ENCODE peak calls at places on chromosome 15, in eight cellular contexts. X is HCT116, Q is sigmoid colon, O is stomach, S is K562, E is transverse colon, A is endothelial cell of umbilical vein, J is GM23338. W is an unnamed sample.

GRCh38 chr15:82129769-82130168 is 84.0 kb upstream of the MEX3B start:
- DNase-seq in J (no peak), E (no peak), A (no peak), S (no peak), O (no peak), Q (no peak), X (no peak), W (no peak)

GRCh38 chr15:78207641-78208340 is 26.6 kb downstream of the ACSBG1 start:
- DNase-seq in E (no peak), S (no peak), X (no peak), Q (no peak), J (no peak), A (no peak), O (peak; percentile 15), W (peak; percentile 27)

GRCh38 chr15:78841891-78842290 is 30.6 kb upstream of the ADAMTS7 start:
- DNase-seq in O (no peak), E (no peak), J (no peak), A (no peak), X (no peak), Q (no peak), S (no peak), W (no peak)

GRCh38 chr15:62972814-62973213 is 69.7 kb upstream of the TPM1 start:
- DNase-seq in A (peak; percentile 9), E (no peak), S (no peak), O (no peak), Q (no peak), X (no peak), J (no peak), W (no peak)

GRCh38 chr15:33243869-33244268 is 49.4 kb upstream of the FMN1 start:
- DNase-seq in O (no peak), Q (no peak), X (no peak), E (no peak), J (no peak), S (no peak), A (peak; percentile 5), W (no peak)

GRCh38 chr15:80418892-80419537 is 14.8 kb downstream of the ARNT2 start:
- DNase-seq in Q (no peak), X (peak; percentile 34), E (no peak), S (peak; percentile 63), J (peak; percentile 88), O (no peak), A (peak; percentile 16), W (no peak)

GRCh38 chr15:28112101-28112760 is 13.1 kb upstream of the OCA2 start:
- DNase-seq in S (no peak), A (no peak), O (no peak), E (no peak), Q (peak; percentile 52), J (no peak), X (no peak), W (no peak)

GRCh38 chr15:101022876-101023275 is 103.7 kb downstream of the LRRK1 start:
- DNase-seq in O (peak; percentile 10), J (no peak), S (no peak), E (no peak), A (no peak), X (no peak), Q (peak; percentile 29), W (no peak)

GRCh38 chr15:78316211-78317077 is 17.0 kb upstream of the SKIC8 start:
- DNase-seq in A (no peak), X (no peak), Q (peak; percentile 55), S (peak; percentile 38), E (peak; percentile 81), O (peak; percentile 61), J (peak; percentile 56), W (no peak)

GRCh38 chr15:49247556-49248102 is 77.6 kb downstream of the GALK2 start:
- DNase-seq in A (no peak), X (no peak), O (no peak), J (no peak), Q (no peak), E (no peak), S (no peak), W (no peak)

GRCh38 chr15:64524778-64525177 is 64.4 kb downstream of the ZNF609 start:
- DNase-seq in J (no peak), E (no peak), S (no peak), A (no peak), Q (no peak), X (no peak), O (no peak), W (no peak)

GRCh38 chr15:95119041-95119440 is 887.7 kb downstream of the MCTP2 start:
- DNase-seq in Q (no peak), S (no peak), O (no peak), J (no peak), A (no peak), X (no peak), E (no peak), W (no peak)

GRCh38 chr15:78209646-78210348 is 24.6 kb downstream of the ACSBG1 start:
- DNase-seq in A (no peak), E (peak; percentile 64), X (no peak), S (no peak), O (peak; percentile 80), Q (peak; percentile 92), J (no peak), W (no peak)

GRCh38 chr15:56244237-56244810 is 645 bp upstream of the RFX7 start:
- DNase-seq in A (peak; percentile 65), S (peak; percentile 71), X (no peak), O (peak; percentile 27), J (peak; percentile 93), E (peak; percentile 38), Q (peak; percentile 69), W (peak; percentile 45)

GRCh38 chr15:90563460-90563859 is 33.7 kb downstream of the CRTC3 start:
- DNase-seq in Q (no peak), S (no peak), X (no peak), A (no peak), E (no peak), J (no peak), O (no peak), W (no peak)

GRCh38 chr15:63481105-63481810 is 23.1 kb upstream of the USP3 start:
- DNase-seq in J (no peak), Q (no peak), A (no peak), S (no peak), E (no peak), X (no peak), O (no peak), W (no peak)

GRCh38 chr15:58462973-58463663 is 31.3 kb downstream of the LIPC start:
- DNase-seq in J (no peak), E (no peak), A (no peak), O (no peak), X (no peak), Q (no peak), S (no peak), W (no peak)
- H3K4me1 ChIP-seq in J (no peaks in the 10 kb centered on the region), E (peaks cover 29% of the 10 kb centered on the region), A (peaks cover 19% of the 10 kb centered on the region), O (peaks cover 11% of the 10 kb centered on the region), X (peaks cover 57% of the 10 kb centered on the region), Q (no peaks in the 10 kb centered on the region), S (peaks cover 15% of the 10 kb centered on the region), W (no peaks in the 10 kb centered on the region)

DNA sequence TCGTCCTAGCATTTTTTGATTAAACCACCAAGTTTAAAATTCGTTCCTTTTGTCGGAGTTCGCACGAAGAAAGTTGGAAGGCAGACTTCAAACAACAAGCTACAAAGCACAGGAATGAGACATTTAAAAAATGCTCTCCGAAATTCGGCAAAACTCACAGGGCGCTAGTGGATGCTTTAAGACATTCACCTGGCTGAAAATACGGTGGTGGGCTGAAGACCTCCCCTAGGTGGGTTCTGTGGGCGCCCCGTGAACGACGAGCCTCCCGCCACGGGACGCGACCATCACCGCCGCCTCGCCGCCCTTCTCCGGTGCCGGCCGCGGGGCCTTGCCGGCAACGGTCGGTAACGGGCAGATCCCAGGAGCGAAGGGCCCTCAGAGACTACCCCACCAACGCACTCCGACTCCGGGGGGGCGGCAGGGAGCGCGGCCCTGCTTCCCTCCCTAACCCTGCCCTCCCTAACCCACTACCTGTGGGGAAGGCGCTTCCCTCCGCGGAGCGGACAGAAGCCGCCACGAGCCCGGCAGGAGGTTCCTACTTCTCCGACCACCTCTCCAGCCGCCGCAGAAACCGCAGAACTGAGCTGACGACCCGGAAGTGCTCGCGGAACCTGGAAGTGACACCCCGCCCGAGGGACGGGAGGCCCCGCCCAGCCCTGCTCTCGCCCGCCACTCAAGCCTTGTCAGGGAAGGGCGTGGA is at the start of gene GTF2A2:
- DNase-seq in X (peak; percentile 81), A (peak; percentile 95), S (peak; percentile 96), Q (peak; percentile 96), O (peak; percentile 95), J (peak; percentile 98), E (peak; percentile 97), W (peak; percentile 91)
- H3K27ac ChIP-seq in X (peak within 1 kb of the TSS; percentile 74), A (peak within 1 kb of the TSS; percentile 57), S (peak within 1 kb of the TSS; percentile 88), Q (peak within 1 kb of the TSS; percentile 88), O (peak within 1 kb of the TSS; percentile 87), J (peak within 1 kb of the TSS; percentile 78), E (peak within 1 kb of the TSS; percentile 87), W (peak within 1 kb of the TSS; percentile 87)

GRCh38 chr15:69359724-69360123 is 54.4 kb upstream of the KIF23 start:
- DNase-seq in O (no peak), A (no peak), Q (no peak), X (no peak), E (no peak), J (no peak), S (no peak), W (no peak)
- TF ChIP-seq POLR2AphosphoS5 in O (no peak), A (no peak), Q (no peak), X (no peak), E (no peak), J (no peak), S (no peak), W (no peak)

GRCh38 chr15:85769182-85769900 is 25.4 kb downstream of the KLHL25 start:
- DNase-seq in A (no peak), O (no peak), S (no peak), E (no peak), Q (no peak), J (no peak), X (no peak), W (no peak)

GRCh38 chr15:85768595-85769168 is 26.0 kb downstream of the KLHL25 start:
- DNase-seq in E (no peak), S (no peak), Q (no peak), O (no peak), J (no peak), A (no peak), X (no peak), W (no peak)

GRCh38 chr15:85770014-85770721 is 24.6 kb downstream of the KLHL25 start:
- DNase-seq in Q (no peak), S (no peak), X (no peak), E (no peak), O (no peak), J (no peak), A (no peak), W (no peak)

GRCh38 chr15:85766007-85766831 is 28.5 kb downstream of the KLHL25 start:
- DNase-seq in O (no peak), J (no peak), X (no peak), Q (no peak), S (no peak), A (no peak), E (no peak), W (no peak)

DNA sequence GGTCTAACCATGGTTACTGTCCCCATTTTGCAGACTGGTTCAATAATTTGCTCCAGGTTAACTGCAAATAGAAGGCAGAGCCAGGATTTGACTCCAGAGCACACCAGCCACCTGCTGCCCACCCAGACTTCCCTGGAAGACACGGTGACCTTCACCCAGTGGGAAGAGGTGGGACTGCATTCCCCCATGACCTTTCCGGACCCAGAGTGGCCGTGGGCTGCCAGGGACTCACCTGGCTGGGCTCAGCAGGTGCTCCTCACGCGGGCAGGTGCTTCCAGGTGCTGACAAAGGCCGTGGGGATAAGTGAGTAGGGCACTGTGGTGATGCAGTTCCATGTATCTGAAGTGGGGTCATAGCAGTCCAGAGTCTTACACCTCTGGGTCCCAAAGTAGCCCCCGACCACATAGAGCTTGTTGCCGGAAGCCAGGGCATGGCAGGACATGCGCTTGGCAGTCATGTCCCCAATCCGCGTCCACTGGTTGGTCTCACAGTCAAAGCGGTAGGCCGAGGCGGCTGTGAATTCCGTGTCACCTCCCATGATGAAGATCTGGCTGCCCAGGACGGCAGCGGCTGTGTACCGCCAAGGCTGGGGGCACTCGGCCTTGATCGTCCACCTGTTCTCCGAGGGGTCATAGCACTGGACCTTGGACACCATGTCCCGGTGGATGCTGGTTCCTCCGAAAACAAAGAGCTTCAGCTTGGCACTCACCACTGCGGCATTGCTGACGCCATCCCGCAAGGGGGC is 26.8 kb downstream of the KLHL25 start:
- DNase-seq in Q (no peak), X (no peak), A (no peak), E (no peak), J (no peak), S (no peak), O (no peak), W (no peak)
- H3K4me1 ChIP-seq in Q (peaks cover 7% of the 10 kb centered on the region), X (peaks cover 6% of the 10 kb centered on the region), A (peaks cover 12% of the 10 kb centered on the region), E (peaks cover 4% of the 10 kb centered on the region), J (no peaks in the 10 kb centered on the region), S (no peaks in the 10 kb centered on the region), O (peaks cover 48% of the 10 kb centered on the region), W (peaks cover 7% of the 10 kb centered on the region)